ENCODE peak calls at places on chromosomes 4 and X, in four cellular contexts. C, Q, N and H are unnamed samples.
A peak's percentile ranks its signal among the peaks of the same experiment; 100 is the strongest.

GRCh38 chrX:77505227-77505626 is 58.0 kb downstream of the FGF16 start:
- DNase-seq in N (peak; percentile 80), C (no peak), Q (no peak), H (no peak)

GRCh38 chr4:18033111-18034085 is 11.8 kb upstream of the LCORL start:
- DNase-seq in N (peak; percentile 20), C (no peak), Q (peak; percentile 24), H (no peak)

GRCh38 chr4:177667687-177668086 is 225.4 kb upstream of the AGA start:
- DNase-seq in Q (no peak), N (no peak), C (no peak), H (no peak)

GRCh38 chrX:57772637-57773036 is 92.6 kb upstream of the NLRP2B start:
- DNase-seq in Q (no peak), N (no peak), C (no peak), H (no peak)

GRCh38 chr4:5160668-5161067 is 109.4 kb downstream of the STK32B start:
- DNase-seq in C (no peak), Q (no peak), N (no peak), H (no peak)

GRCh38 chrX:141341341-141341740 is 99.0 kb upstream of the SPANXC start:
- DNase-seq in C (no peak), N (peak; percentile 70), Q (peak; percentile 6), H (no peak)

GRCh38 chr4:112312610-112313239 is 15.6 kb downstream of the ALPK1 start:
- DNase-seq in N (no peak), Q (no peak), C (no peak), H (no peak)

GRCh38 chr4:17260395-17260907 is 251.4 kb downstream of the QDPR start:
- DNase-seq in Q (no peak), C (no peak), N (no peak), H (no peak)

GRCh38 chrX:53631156-53631555 is 55.4 kb downstream of the HUWE1 start:
- DNase-seq in C (no peak), Q (no peak), N (peak; percentile 34), H (no peak)

GRCh38 chr4:145195167-145195952 is 15.0 kb upstream of the OTUD4 start:
- DNase-seq in C (no peak), Q (peak; percentile 83), N (no peak), H (no peak)

GRCh38 chr4:24722026-24722568 is 73.3 kb upstream of the SOD3 start:
- DNase-seq in Q (no peak), N (no peak), C (no peak), H (no peak)

GRCh38 chrX:118536687-118537461 is 41.3 kb downstream of the DOCK11 start:
- DNase-seq in Q (no peak), C (no peak), N (peak; percentile 62), H (no peak)

GRCh38 chr4:83771113-83771705 is 235.3 kb downstream of the GPAT3 start:
- DNase-seq in Q (peak; percentile 40), N (peak; percentile 82), C (peak; percentile 31), H (peak; percentile 21)

GRCh38 chr4:15414601-15415091 is 13.2 kb upstream of the C1QTNF7 start:
- DNase-seq in N (peak; percentile 44), C (no peak), Q (no peak), H (no peak)

GRCh38 chr4:22678851-22679517 is 13.8 kb upstream of the GBA3 start:
- DNase-seq in N (no peak), C (no peak), Q (no peak), H (no peak)

GRCh38 chr4:181710143-181710542 is 533.1 kb upstream of the TENM3 start:
- DNase-seq in C (no peak), Q (no peak), N (no peak), H (no peak)

GRCh38 chr4:3465698-3466671 is 2.9 kb downstream of the DOK7 start:
- DNase-seq in Q (no peak), C (no peak), N (no peak), H (no peak)

GRCh38 chrX:6021316-6022091 is 207.2 kb downstream of the NLGN4X start:
- DNase-seq in C (peak; percentile 69), Q (peak; percentile 22), N (peak; percentile 11), H (peak; percentile 56)

GRCh38 chr4:110540606-110541440 is 64.9 kb downstream of the ENPEP start:
- DNase-seq in C (no peak), Q (peak; percentile 97), N (peak; percentile 72), H (no peak)

GRCh38 chr4:89172865-89173264 is 61.5 kb downstream of the TIGD2 start:
- DNase-seq in Q (no peak), C (no peak), N (no peak), H (no peak)
- TF ChIP-seq CTCF in Q (no peak), C (no peak), N (no peak), H (no peak)

DNA sequence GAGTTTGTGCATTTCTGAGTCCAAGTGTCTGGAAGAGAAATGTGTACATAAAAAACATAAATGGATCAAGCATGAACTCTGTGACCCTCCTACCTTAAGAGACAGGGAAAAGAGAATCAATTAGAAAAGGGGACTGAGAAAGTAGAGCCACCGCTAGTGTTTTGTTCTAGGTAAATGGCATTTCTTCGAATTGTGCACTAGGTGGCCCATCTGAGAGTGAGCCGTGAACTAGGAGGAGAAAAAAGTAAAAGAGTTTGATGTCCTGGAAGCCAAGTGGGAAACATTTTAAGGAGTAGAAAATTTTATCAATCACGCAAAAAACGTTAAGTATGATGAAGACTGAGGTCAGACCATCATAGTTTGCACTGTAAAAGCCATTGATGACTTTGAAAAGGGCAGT is 55.1 kb downstream of the NAF1 start:
- DNase-seq in Q (no peak), C (no peak), N (peak; percentile 43), H (no peak)
- TF ChIP-seq CTCF in Q (peak; percentile 39), C (peak; percentile 46), N (peak; percentile 63), H (peak; percentile 59)

DNA sequence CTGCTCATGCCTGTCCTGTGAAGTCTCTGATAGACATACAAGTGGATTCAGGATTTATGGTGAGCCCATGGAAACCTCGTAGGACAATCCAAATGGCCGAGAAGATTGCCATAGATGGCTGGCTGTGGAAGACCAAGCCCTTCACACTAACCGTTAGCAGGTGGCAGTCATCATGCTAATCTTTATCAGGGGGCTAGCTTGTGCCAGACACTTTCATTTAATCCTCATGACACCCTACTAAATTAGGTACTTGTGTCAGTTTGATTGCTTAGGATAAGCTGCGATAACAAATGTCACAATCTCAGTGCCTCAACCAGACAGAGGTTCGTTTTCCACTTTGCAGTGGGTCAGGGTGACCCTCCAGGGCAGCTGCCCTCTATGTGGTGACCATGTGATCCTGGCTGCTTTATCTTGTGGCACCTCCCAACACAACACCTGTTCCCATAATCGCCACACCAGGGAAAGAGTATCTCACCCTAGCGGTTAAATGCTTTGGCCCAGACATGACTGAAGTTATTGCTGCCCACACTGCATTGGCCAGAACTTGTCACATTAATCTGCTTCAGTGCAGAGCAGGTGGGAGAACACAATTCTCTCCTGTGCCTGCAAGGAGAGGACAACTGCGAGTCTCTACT is 60.8 kb downstream of the REPS2 start:
- DNase-seq in Q (no peak), C (no peak), N (peak; percentile 40), H (no peak)
- TF ChIP-seq CTCF in Q (peak; percentile 37), C (peak; percentile 43), N (peak; percentile 65), H (peak; percentile 38)

GRCh38 chrX:51608766-51609165 is 9.9 kb downstream of the CENPVL3 start:
- DNase-seq in Q (no peak), C (no peak), N (peak; percentile 26), H (no peak)

GRCh38 chrX:51614353-51614752 is 4.4 kb downstream of the CENPVL3 start:
- DNase-seq in N (peak; percentile 57), C (peak; percentile 1), Q (peak; percentile 3), H (no peak)
- TF ChIP-seq CTCF in N (peak; percentile 63), C (peak; percentile 71), Q (peak; percentile 68), H (peak; percentile 66)